ENCODE peak calls at places on chromosomes 1 and 21, in eight cellular contexts. One of them, this sample, is unnamed.

GRCh38 chr1:225746361-225747179 is 31.1 kb upstream of the SRP9 start:
- DNase-seq in cardiac muscle cell: peak
- DNase-seq in GM23248: peak
- DNase-seq in CD8-positive, alpha-beta memory T cell: no peak
- DNase-seq in lower lobe of right lung: peak
- DNase-seq in GM12864: no peak
- DNase-seq in aorta: peak
- DNase-seq in sigmoid colon: peak
- DNase-seq in this sample: no peak

GRCh38 chr1:226041419-226041818 is 21.1 kb upstream of the H3-3A start:
- DNase-seq in sigmoid colon: no peak
- DNase-seq in CD8-positive, alpha-beta memory T cell: no peak
- DNase-seq in cardiac muscle cell: no peak
- DNase-seq in GM23248: no peak
- DNase-seq in aorta: no peak
- DNase-seq in lower lobe of right lung: no peak
- DNase-seq in GM12864: no peak
- DNase-seq in this sample: no peak

GRCh38 chr1:243320224-243320623 is 64.4 kb downstream of the SDCCAG8 start:
- DNase-seq in lower lobe of right lung: no peak
- DNase-seq in CD8-positive, alpha-beta memory T cell: no peak
- DNase-seq in GM23248: no peak
- DNase-seq in sigmoid colon: no peak
- DNase-seq in GM12864: no peak
- DNase-seq in cardiac muscle cell: peak
- DNase-seq in aorta: no peak
- DNase-seq in this sample: no peak

GRCh38 chr1:243364330-243364729 is 108.5 kb downstream of the SDCCAG8 start:
- DNase-seq in cardiac muscle cell: no peak
- DNase-seq in GM23248: no peak
- DNase-seq in CD8-positive, alpha-beta memory T cell: no peak
- DNase-seq in lower lobe of right lung: no peak
- DNase-seq in sigmoid colon: no peak
- DNase-seq in GM12864: no peak
- DNase-seq in aorta: no peak
- DNase-seq in this sample: no peak

GRCh38 chr21:15422761-15423160 is 307.0 kb upstream of the USP25 start:
- DNase-seq in GM12864: no peak
- DNase-seq in CD8-positive, alpha-beta memory T cell: no peak
- DNase-seq in sigmoid colon: no peak
- DNase-seq in lower lobe of right lung: no peak
- DNase-seq in cardiac muscle cell: peak
- DNase-seq in GM23248: peak
- DNase-seq in aorta: no peak
- DNase-seq in this sample: no peak

GRCh38 chr1:148353461-148354283 is 129.4 kb downstream of the PPIAL4G start:
- DNase-seq in GM23248: peak
- DNase-seq in sigmoid colon: no peak
- DNase-seq in GM12864: peak
- DNase-seq in cardiac muscle cell: peak
- DNase-seq in aorta: no peak
- DNase-seq in CD8-positive, alpha-beta memory T cell: no peak
- DNase-seq in lower lobe of right lung: no peak
- DNase-seq in this sample: no peak

GRCh38 chr1:92749024-92749634 is 35.8 kb downstream of the EVI5 start:
- DNase-seq in lower lobe of right lung: no peak
- DNase-seq in aorta: no peak
- DNase-seq in GM12864: peak
- DNase-seq in GM23248: peak
- DNase-seq in cardiac muscle cell: peak
- DNase-seq in CD8-positive, alpha-beta memory T cell: no peak
- DNase-seq in sigmoid colon: no peak
- DNase-seq in this sample: peak

GRCh38 chr1:235375919-235376600 is 8.8 kb downstream of the TBCE start:
- DNase-seq in sigmoid colon: no peak
- DNase-seq in GM12864: no peak
- DNase-seq in aorta: no peak
- DNase-seq in CD8-positive, alpha-beta memory T cell: no peak
- DNase-seq in lower lobe of right lung: no peak
- DNase-seq in cardiac muscle cell: no peak
- DNase-seq in GM23248: no peak
- DNase-seq in this sample: no peak

GRCh38 chr21:18117116-18117515 is 127.5 kb upstream of the CHODL start:
- DNase-seq in GM12864: no peak
- DNase-seq in aorta: no peak
- DNase-seq in CD8-positive, alpha-beta memory T cell: no peak
- DNase-seq in sigmoid colon: no peak
- DNase-seq in cardiac muscle cell: no peak
- DNase-seq in GM23248: no peak
- DNase-seq in lower lobe of right lung: no peak
- DNase-seq in this sample: no peak

GRCh38 chr1:1917304-1917976 is 1.6 kb downstream of the TMEM52 start:
- DNase-seq in cardiac muscle cell: no peak
- DNase-seq in sigmoid colon: no peak
- DNase-seq in GM23248: no peak
- DNase-seq in GM12864: no peak
- DNase-seq in aorta: peak
- DNase-seq in lower lobe of right lung: peak
- DNase-seq in CD8-positive, alpha-beta memory T cell: no peak
- DNase-seq in this sample: no peak
- H3K4me3 ChIP-seq in cardiac muscle cell: no peak
- H3K4me3 ChIP-seq in sigmoid colon: no peak
- H3K4me3 ChIP-seq in GM23248: no peak
- H3K4me3 ChIP-seq in GM12864: no peak
- H3K4me3 ChIP-seq in aorta: no peak
- H3K4me3 ChIP-seq in lower lobe of right lung: no peak
- H3K4me3 ChIP-seq in CD8-positive, alpha-beta memory T cell: no peak
- H3K4me3 ChIP-seq in this sample: no peak

GRCh38 chr1:46284597-46285564 is 18.5 kb downstream of the LRRC41 start:
- DNase-seq in GM23248: peak
- DNase-seq in aorta: no peak
- DNase-seq in sigmoid colon: no peak
- DNase-seq in GM12864: no peak
- DNase-seq in CD8-positive, alpha-beta memory T cell: no peak
- DNase-seq in lower lobe of right lung: no peak
- DNase-seq in cardiac muscle cell: no peak
- DNase-seq in this sample: peak

GRCh38 chr1:46289976-46290375 is 13.4 kb downstream of the LRRC41 start:
- DNase-seq in cardiac muscle cell: no peak
- DNase-seq in CD8-positive, alpha-beta memory T cell: no peak
- DNase-seq in lower lobe of right lung: no peak
- DNase-seq in aorta: no peak
- DNase-seq in sigmoid colon: no peak
- DNase-seq in GM23248: peak
- DNase-seq in GM12864: no peak
- DNase-seq in this sample: no peak

GRCh38 chr1:46289134-46289494 is 14.3 kb downstream of the LRRC41 start:
- DNase-seq in CD8-positive, alpha-beta memory T cell: no peak
- DNase-seq in aorta: no peak
- DNase-seq in lower lobe of right lung: no peak
- DNase-seq in sigmoid colon: no peak
- DNase-seq in GM23248: no peak
- DNase-seq in GM12864: no peak
- DNase-seq in cardiac muscle cell: no peak
- DNase-seq in this sample: no peak

GRCh38 chr1:46285730-46286477 is 17.5 kb downstream of the LRRC41 start:
- DNase-seq in sigmoid colon: no peak
- DNase-seq in GM12864: no peak
- DNase-seq in cardiac muscle cell: no peak
- DNase-seq in lower lobe of right lung: no peak
- DNase-seq in GM23248: no peak
- DNase-seq in CD8-positive, alpha-beta memory T cell: no peak
- DNase-seq in aorta: no peak
- DNase-seq in this sample: peak

GRCh38 chr1:46288485-46289133 is 14.8 kb downstream of the LRRC41 start:
- DNase-seq in GM12864: no peak
- DNase-seq in aorta: no peak
- DNase-seq in GM23248: peak
- DNase-seq in sigmoid colon: no peak
- DNase-seq in cardiac muscle cell: peak
- DNase-seq in CD8-positive, alpha-beta memory T cell: no peak
- DNase-seq in lower lobe of right lung: no peak
- DNase-seq in this sample: no peak
- H3K4me3 ChIP-seq in GM12864: no peak
- H3K4me3 ChIP-seq in aorta: no peak
- H3K4me3 ChIP-seq in GM23248: no peak
- H3K4me3 ChIP-seq in sigmoid colon: no peak
- H3K4me3 ChIP-seq in cardiac muscle cell: no peak
- H3K4me3 ChIP-seq in CD8-positive, alpha-beta memory T cell: no peak
- H3K4me3 ChIP-seq in lower lobe of right lung: no peak
- H3K4me3 ChIP-seq in this sample: no peak

DNA sequence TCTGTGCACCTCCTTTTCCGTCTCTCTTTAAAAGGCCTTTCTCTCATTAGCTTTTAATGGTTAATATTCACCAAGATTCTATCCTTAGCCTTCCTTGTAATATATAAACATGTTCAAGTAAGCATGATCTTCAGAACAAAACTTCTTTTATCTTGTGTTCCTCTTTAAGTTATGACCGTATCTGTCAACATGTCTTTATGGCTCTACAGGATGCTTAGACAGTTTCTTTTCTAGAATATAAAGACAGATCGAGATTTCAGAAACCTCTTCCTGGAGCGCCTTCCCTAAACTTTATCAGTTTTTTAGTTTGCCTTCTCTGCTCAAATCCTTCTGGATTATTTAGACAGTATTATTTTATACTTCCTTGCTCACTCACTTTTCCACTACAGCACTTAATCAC is 7.2 kb downstream of the RO60 start:
- DNase-seq in sigmoid colon: no peak
- DNase-seq in cardiac muscle cell: no peak
- DNase-seq in aorta: no peak
- DNase-seq in GM23248: no peak
- DNase-seq in GM12864: no peak
- DNase-seq in CD8-positive, alpha-beta memory T cell: no peak
- DNase-seq in lower lobe of right lung: no peak
- DNase-seq in this sample: no peak
- H3K4me3 ChIP-seq in sigmoid colon: no peak
- H3K4me3 ChIP-seq in cardiac muscle cell: no peak
- H3K4me3 ChIP-seq in aorta: no peak
- H3K4me3 ChIP-seq in GM23248: no peak
- H3K4me3 ChIP-seq in GM12864: peak
- H3K4me3 ChIP-seq in CD8-positive, alpha-beta memory T cell: no peak
- H3K4me3 ChIP-seq in lower lobe of right lung: no peak
- H3K4me3 ChIP-seq in this sample: no peak

GRCh38 chr1:228958741-228959140 is 223.5 kb downstream of the RHOU start:
- DNase-seq in cardiac muscle cell: peak
- DNase-seq in GM23248: no peak
- DNase-seq in CD8-positive, alpha-beta memory T cell: no peak
- DNase-seq in sigmoid colon: no peak
- DNase-seq in GM12864: no peak
- DNase-seq in aorta: no peak
- DNase-seq in lower lobe of right lung: no peak
- DNase-seq in this sample: no peak

GRCh38 chr1:228957535-228957934 is 222.3 kb downstream of the RHOU start:
- DNase-seq in GM23248: no peak
- DNase-seq in lower lobe of right lung: no peak
- DNase-seq in GM12864: no peak
- DNase-seq in CD8-positive, alpha-beta memory T cell: no peak
- DNase-seq in sigmoid colon: no peak
- DNase-seq in cardiac muscle cell: no peak
- DNase-seq in aorta: no peak
- DNase-seq in this sample: no peak

GRCh38 chr1:228955691-228956090 is 220.4 kb downstream of the RHOU start:
- DNase-seq in lower lobe of right lung: no peak
- DNase-seq in GM12864: no peak
- DNase-seq in cardiac muscle cell: peak
- DNase-seq in aorta: no peak
- DNase-seq in GM23248: peak
- DNase-seq in CD8-positive, alpha-beta memory T cell: no peak
- DNase-seq in sigmoid colon: no peak
- DNase-seq in this sample: no peak

GRCh38 chr1:228956864-228957263 is 221.6 kb downstream of the RHOU start:
- DNase-seq in CD8-positive, alpha-beta memory T cell: no peak
- DNase-seq in lower lobe of right lung: no peak
- DNase-seq in cardiac muscle cell: peak
- DNase-seq in aorta: no peak
- DNase-seq in GM12864: no peak
- DNase-seq in GM23248: no peak
- DNase-seq in sigmoid colon: no peak
- DNase-seq in this sample: no peak

DNA sequence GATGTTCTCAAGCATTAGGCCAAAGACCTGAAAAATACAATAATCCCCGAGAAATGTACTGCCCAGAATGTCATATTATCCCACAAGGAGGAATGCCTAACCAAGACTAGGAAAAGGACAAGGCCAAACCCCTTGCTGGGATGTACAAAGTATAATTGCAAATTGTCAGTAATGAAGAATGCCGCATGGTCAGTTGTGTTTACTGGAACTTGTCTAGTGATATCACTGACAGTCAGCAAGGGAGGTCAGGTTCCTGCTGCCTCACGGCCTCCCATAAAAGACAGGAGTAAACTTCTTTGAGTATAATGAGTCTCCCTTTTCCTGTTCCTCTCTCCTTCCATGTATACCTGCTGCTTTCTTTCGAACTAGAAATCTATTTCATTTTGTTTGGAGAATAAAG is 222.8 kb downstream of the RHOU start:
- DNase-seq in sigmoid colon: no peak
- DNase-seq in lower lobe of right lung: no peak
- DNase-seq in aorta: no peak
- DNase-seq in cardiac muscle cell: peak
- DNase-seq in GM23248: no peak
- DNase-seq in CD8-positive, alpha-beta memory T cell: no peak
- DNase-seq in GM12864: no peak
- DNase-seq in this sample: no peak
- H3K4me3 ChIP-seq in sigmoid colon: no peak
- H3K4me3 ChIP-seq in lower lobe of right lung: no peak
- H3K4me3 ChIP-seq in aorta: no peak
- H3K4me3 ChIP-seq in cardiac muscle cell: no peak
- H3K4me3 ChIP-seq in GM23248: no peak
- H3K4me3 ChIP-seq in CD8-positive, alpha-beta memory T cell: no peak
- H3K4me3 ChIP-seq in GM12864: no peak
- H3K4me3 ChIP-seq in this sample: no peak

GRCh38 chr1:22652881-22653316 is at the start of gene C1QB:
- DNase-seq in aorta: peak
- DNase-seq in CD8-positive, alpha-beta memory T cell: no peak
- DNase-seq in sigmoid colon: peak
- DNase-seq in GM12864: no peak
- DNase-seq in GM23248: no peak
- DNase-seq in cardiac muscle cell: no peak
- DNase-seq in lower lobe of right lung: peak
- DNase-seq in this sample: no peak
- H3K4me3 ChIP-seq in aorta: no peak
- H3K4me3 ChIP-seq in CD8-positive, alpha-beta memory T cell: no peak
- H3K4me3 ChIP-seq in sigmoid colon: peak
- H3K4me3 ChIP-seq in GM12864: no peak
- H3K4me3 ChIP-seq in GM23248: no peak
- H3K4me3 ChIP-seq in cardiac muscle cell: no peak
- H3K4me3 ChIP-seq in lower lobe of right lung: peak
- H3K4me3 ChIP-seq in this sample: no peak